ENCODE peak calls at places on chromosomes 12 and 14, in eight cellular contexts. R is dorsolateral prefrontal cortex, I is cardiac muscle cell, X is heart right ventricle, F is HL-60, S is gastrocnemius medialis, V is kidney, G is AG09309. H is an unnamed sample.

GRCh38 chr12:79692249-79692619 is 1.5 kb upstream of the PAWR start:
- DNase-seq in R (no peak), I (no peak), X (no peak), F (no peak), S (no peak), V (no peak), G (no peak), H (no peak)

GRCh38 chr14:37056473-37056872 is 115.9 kb downstream of the SLC25A21 start:
- DNase-seq in R (no peak), I (no peak), X (no peak), F (no peak), S (no peak), V (no peak), G (no peak), H (no peak)

GRCh38 chr14:50025776-50026175 is 90.6 kb downstream of the VCPKMT start:
- DNase-seq in R (no peak), I (no peak), X (no peak), F (no peak), S (peak), V (no peak), G (no peak), H (no peak)

GRCh38 chr14:37544407-37544806 is 50.6 kb downstream of the FOXA1 start:
- DNase-seq in R (no peak), I (no peak), X (no peak), F (no peak), S (no peak), V (no peak), G (no peak), H (no peak)

GRCh38 chr12:124762384-124762783 is 101.3 kb downstream of the SCARB1 start:
- DNase-seq in R (no peak), I (no peak), X (no peak), F (no peak), S (no peak), V (no peak), G (no peak), H (no peak)

GRCh38 chr12:113524495-113524894 is 52.8 kb upstream of the LHX5 start:
- DNase-seq in R (no peak), I (no peak), X (no peak), F (no peak), S (no peak), V (no peak), G (no peak), H (no peak)

GRCh38 chr12:58607805-58608204 is 312.5 kb downstream of the LRIG3 start:
- DNase-seq in R (no peak), I (no peak), X (no peak), F (no peak), S (no peak), V (no peak), G (no peak), H (no peak)

GRCh38 chr12:68529466-68529865 is 81.2 kb upstream of the RAP1B start:
- DNase-seq in R (no peak), I (no peak), X (no peak), F (no peak), S (no peak), V (no peak), G (no peak), H (no peak)

GRCh38 chr12:55470088-55470830 is at the start of gene OR6C70:
- DNase-seq in R (no peak), I (no peak), X (no peak), F (no peak), S (no peak), V (no peak), G (no peak), H (no peak)

GRCh38 chr12:42235426-42235825 is 2.6 kb downstream of the YAF2 start:
- DNase-seq in R (no peak), I (no peak), X (peak), F (no peak), S (peak), V (no peak), G (no peak), H (no peak)

GRCh38 chr12:41288188-41288811 is 100.2 kb downstream of the PDZRN4 start:
- DNase-seq in R (no peak), I (no peak), X (no peak), F (no peak), S (no peak), V (no peak), G (no peak), H (no peak)

GRCh38 chr14:73462078-73462715 is 3.9 kb upstream of the NUMB start:
- DNase-seq in R (peak), I (peak), X (peak), F (peak), S (peak), V (no peak), G (no peak), H (no peak)

GRCh38 chr14:61553730-61554641 is 141.3 kb upstream of the HIF1A start:
- DNase-seq in R (no peak), I (no peak), X (no peak), F (no peak), S (no peak), V (no peak), G (peak), H (no peak)

GRCh38 chr12:2242206-2242605 is 189.4 kb downstream of the CACNA1C start:
- DNase-seq in R (no peak), I (no peak), X (no peak), F (no peak), S (no peak), V (no peak), G (no peak), H (no peak)

GRCh38 chr14:75803768-75804167 is 142.7 kb downstream of the TTLL5 start:
- DNase-seq in R (no peak), I (peak), X (no peak), F (no peak), S (no peak), V (no peak), G (no peak), H (no peak)

GRCh38 chr12:131004166-131004565 is 50.5 kb downstream of the ADGRD1 start:
- DNase-seq in R (no peak), I (no peak), X (no peak), F (no peak), S (no peak), V (no peak), G (no peak), H (no peak)

GRCh38 chr12:20314325-20314724 is 54.0 kb upstream of the PDE3A start:
- DNase-seq in R (no peak), I (no peak), X (no peak), F (no peak), S (no peak), V (no peak), G (peak), H (no peak)

GRCh38 chr12:116735951-116736599 is 1.8 kb downstream of the SPRING1 start:
- DNase-seq in R (no peak), I (no peak), X (no peak), F (peak), S (no peak), V (no peak), G (no peak), H (peak)

GRCh38 chr14:99603471-99603933 is 505 bp downstream of the CCDC85C start:
- DNase-seq in R (no peak), I (peak), X (peak), F (no peak), S (no peak), V (no peak), G (no peak), H (no peak)

GRCh38 chr14:20802341-20803084 is at the start of gene RNASE1:
- DNase-seq in R (peak), I (no peak), X (peak), F (no peak), S (peak), V (no peak), G (no peak), H (no peak)

GRCh38 chr14:26596722-26597030 is 1.2 kb downstream of the NOVA1 start:
- DNase-seq in R (peak), I (peak), X (peak), F (no peak), S (no peak), V (peak), G (no peak), H (no peak)

GRCh38 chr14:93231129-93231979 is 24.3 kb downstream of the UBR7 start:
- DNase-seq in R (peak), I (no peak), X (peak), F (no peak), S (no peak), V (no peak), G (no peak), H (no peak)

GRCh38 chr14:93230539-93230938 is 23.5 kb downstream of the UBR7 start:
- DNase-seq in R (no peak), I (no peak), X (no peak), F (no peak), S (no peak), V (no peak), G (no peak), H (no peak)

GRCh38 chr14:93234798-93235197 is 27.7 kb downstream of the UBR7 start:
- DNase-seq in R (no peak), I (no peak), X (no peak), F (no peak), S (no peak), V (no peak), G (peak), H (no peak)

GRCh38 chr14:93228550-93228949 is 21.5 kb downstream of the UBR7 start:
- DNase-seq in R (no peak), I (no peak), X (no peak), F (no peak), S (no peak), V (no peak), G (no peak), H (no peak)

GRCh38 chr14:93232159-93232558 is 25.1 kb downstream of the UBR7 start:
- DNase-seq in R (no peak), I (no peak), X (no peak), F (no peak), S (no peak), V (no peak), G (no peak), H (no peak)
- H3K4me3 ChIP-seq in R (peak), I (no peak), X (peak), F (no peak), S (no peak), V (no peak), G (peak), H (no peak)

DNA sequence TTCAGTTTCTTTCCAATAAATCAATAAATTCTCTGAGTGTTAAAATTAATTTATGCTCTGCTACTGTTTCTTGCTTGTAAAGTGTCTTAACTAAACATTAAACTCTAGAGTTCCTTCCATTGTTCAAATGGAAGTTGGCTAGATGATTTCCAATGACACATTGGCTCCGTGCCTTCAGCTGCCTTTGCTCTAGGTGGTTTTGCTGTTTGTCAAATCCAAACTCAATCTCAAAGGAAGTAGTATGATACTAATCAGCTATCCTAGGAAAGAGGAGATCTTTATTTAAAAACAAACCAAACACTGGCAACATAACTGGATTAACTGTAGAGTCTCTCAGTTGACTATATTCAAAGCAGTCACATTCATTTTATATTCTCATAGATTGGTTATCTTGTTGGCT is 356.4 kb downstream of the FOXG1 start:
- DNase-seq in R (no peak), I (no peak), X (no peak), F (no peak), S (no peak), V (no peak), G (no peak), H (no peak)
- TF ChIP-seq CTCF in R (no peak), I (no peak), X (no peak), F (no peak), S (no peak), V (no peak), G (no peak), H (no peak)

GRCh38 chr12:31207799-31208465 is 118.0 kb downstream of the SINHCAF start:
- DNase-seq in R (no peak), I (no peak), X (no peak), F (no peak), S (no peak), V (no peak), G (no peak), H (no peak)
- H3K4me3 ChIP-seq in R (no peak), I (no peak), X (no peak), F (no peak), S (no peak), V (no peak), G (no peak), H (no peak)

GRCh38 chr12:34347367-34347766 is 325.1 kb downstream of the ALG10 start:
- DNase-seq in R (no peak), I (no peak), X (no peak), F (no peak), S (no peak), V (no peak), G (no peak), H (no peak)
- TF ChIP-seq CTCF in R (no peak), I (no peak), X (no peak), F (no peak), S (no peak), V (no peak), G (no peak), H (no peak)

H was measured in GM12864.